ENCODE peak calls at places on chromosomes 2 and 18, in six cellular contexts. W is neural progenitor cell, E is pancreas, Z is right lobe of liver, M is heart right ventricle, Y is aorta. L is an unnamed sample.

GRCh38 chr2:156944871-156945270 is 312.6 kb upstream of the GALNT5 start:
- DNase-seq in Z (no peak), E (no peak), W (no peak), Y (no peak), M (no peak), L (no peak)

GRCh38 chr2:37615808-37616673 is 55.4 kb downstream of the CDC42EP3 start:
- DNase-seq in Z (peak; percentile 51), Y (peak; percentile 79), M (no peak), E (no peak), W (no peak), L (peak; percentile 45)

GRCh38 chr18:43665239-43665788 is 388.0 kb upstream of the SYT4 start:
- DNase-seq in W (no peak), Z (no peak), Y (no peak), E (no peak), M (no peak), L (no peak)

GRCh38 chr2:19355931-19356544 is 2.4 kb downstream of the OSR1 start:
- DNase-seq in M (no peak), E (no peak), Y (no peak), W (peak; percentile 32), Z (no peak), L (no peak)

GRCh38 chr2:46601328-46601963 is 122.1 kb downstream of the TMEM247 start:
- DNase-seq in Z (no peak), M (no peak), W (no peak), Y (no peak), E (no peak), L (no peak)

GRCh38 chr2:149080964-149081363 is 42.5 kb downstream of the LYPD6B start:
- DNase-seq in Y (no peak), Z (no peak), M (no peak), E (no peak), W (peak; percentile 54), L (no peak)

GRCh38 chr18:48553236-48553635 is 14.4 kb downstream of the CTIF start:
- DNase-seq in W (no peak), Z (no peak), M (no peak), E (no peak), Y (no peak), L (no peak)

GRCh38 chr2:174325932-174326879 is 8.5 kb upstream of the SP9 start:
- DNase-seq in E (peak; percentile 69), Z (no peak), W (peak; percentile 67), Y (peak; percentile 64), M (no peak), L (peak; percentile 64)

GRCh38 chr2:128412181-128412871 is 93.7 kb upstream of the HS6ST1 start:
- DNase-seq in Z (no peak), Y (no peak), M (no peak), E (no peak), W (no peak), L (no peak)

GRCh38 chr2:189142893-189143759 is 36.4 kb downstream of the COL5A2 start:
- DNase-seq in M (no peak), W (peak; percentile 76), E (no peak), Z (no peak), Y (no peak), L (no peak)

GRCh38 chr2:15905986-15906491 is 34.3 kb upstream of the MYCN start:
- DNase-seq in E (no peak), M (no peak), Y (no peak), W (no peak), Z (no peak), L (no peak)

GRCh38 chr2:37287966-37288365 is 36.7 kb downstream of the PRKD3 start:
- DNase-seq in Y (no peak), Z (no peak), M (no peak), W (peak; percentile 7), E (no peak), L (no peak)

GRCh38 chr2:104915107-104915793 is 61.3 kb downstream of the POU3F3 start:
- DNase-seq in M (no peak), W (no peak), Z (no peak), Y (no peak), E (no peak), L (no peak)

GRCh38 chr2:10452334-10452733 is 4.2 kb upstream of the ODC1 start:
- DNase-seq in Z (peak; percentile 88), E (peak; percentile 77), M (no peak), W (no peak), Y (no peak), L (no peak)

GRCh38 chr2:195805283-195805976 is 148.4 kb downstream of the SLC39A10 start:
- DNase-seq in W (no peak), Z (no peak), M (no peak), Y (no peak), E (no peak), L (no peak)

GRCh38 chr18:27608742-27609141 is 423.6 kb upstream of the CHST9 start:
- DNase-seq in M (no peak), W (no peak), Y (no peak), Z (no peak), E (no peak), L (no peak)

GRCh38 chr18:33697498-33697897 is 119.5 kb downstream of the ASXL3 start:
- DNase-seq in Z (no peak), W (no peak), Y (no peak), E (no peak), M (no peak), L (no peak)

GRCh38 chr2:75462714-75463113 is 98.0 kb downstream of the EVA1A start:
- DNase-seq in Y (no peak), E (no peak), M (no peak), W (peak; percentile 35), Z (no peak), L (no peak)

GRCh38 chr18:70423988-70424387 is 135.1 kb downstream of the SOCS6 start:
- DNase-seq in Y (no peak), E (no peak), M (no peak), W (peak; percentile 20), Z (no peak), L (no peak)

GRCh38 chr2:66596229-66596628 is 161.3 kb downstream of the MEIS1 start:
- DNase-seq in E (no peak), W (peak; percentile 11), Y (no peak), Z (no peak), M (no peak), L (no peak)

GRCh38 chr2:69308338-69308737 is 78.7 kb downstream of the GFPT1 start:
- DNase-seq in M (no peak), W (no peak), E (no peak), Z (no peak), Y (no peak), L (no peak)

GRCh38 chr2:132911726-132912724 is 242.0 kb upstream of the LYPD1 start:
- DNase-seq in Y (no peak), E (no peak), W (peak; percentile 47), Z (no peak), M (peak; percentile 6), L (peak; percentile 62)

GRCh38 chr2:9740382-9741040 is 102.8 kb upstream of the TAF1B start:
- DNase-seq in Y (no peak), E (no peak), Z (no peak), M (no peak), W (no peak), L (no peak)

GRCh38 chr2:217628061-217628460 is 374.7 kb downstream of the TNS1 start:
- DNase-seq in Y (no peak), Z (no peak), E (no peak), M (no peak), W (no peak), L (no peak)

GRCh38 chr2:177535968-177536514 is 143.5 kb downstream of the AGPS start:
- DNase-seq in Z (no peak), W (no peak), E (no peak), Y (no peak), M (no peak), L (no peak)

DNA sequence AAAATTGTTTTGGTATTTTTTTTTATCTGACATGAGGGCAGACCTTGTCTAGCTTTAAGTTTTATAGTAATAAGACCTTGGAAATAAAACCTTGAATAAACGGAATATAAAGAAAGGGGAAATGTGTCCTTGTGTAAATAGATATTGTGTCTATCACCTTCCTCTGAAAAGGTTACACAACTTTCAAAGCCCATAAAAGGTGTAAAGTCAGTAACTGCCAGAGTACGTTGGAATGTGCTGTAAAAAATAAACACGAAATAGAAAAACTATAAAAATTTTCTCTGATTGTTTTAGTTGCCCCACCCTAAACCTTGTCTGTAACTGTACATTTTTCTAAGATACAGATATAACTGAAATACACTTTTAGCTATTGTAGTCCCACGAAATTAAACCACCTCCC is 82.3 kb downstream of the ZEB2 start:
- DNase-seq in Z (no peak), E (no peak), W (no peak), Y (no peak), M (no peak), L (no peak)
- H3K27ac ChIP-seq in Z (no peak overlapping the region), E (no peak overlapping the region), W (no peak overlapping the region), Y (no peak overlapping the region), M (no peak overlapping the region), L (no peak overlapping the region)

DNA sequence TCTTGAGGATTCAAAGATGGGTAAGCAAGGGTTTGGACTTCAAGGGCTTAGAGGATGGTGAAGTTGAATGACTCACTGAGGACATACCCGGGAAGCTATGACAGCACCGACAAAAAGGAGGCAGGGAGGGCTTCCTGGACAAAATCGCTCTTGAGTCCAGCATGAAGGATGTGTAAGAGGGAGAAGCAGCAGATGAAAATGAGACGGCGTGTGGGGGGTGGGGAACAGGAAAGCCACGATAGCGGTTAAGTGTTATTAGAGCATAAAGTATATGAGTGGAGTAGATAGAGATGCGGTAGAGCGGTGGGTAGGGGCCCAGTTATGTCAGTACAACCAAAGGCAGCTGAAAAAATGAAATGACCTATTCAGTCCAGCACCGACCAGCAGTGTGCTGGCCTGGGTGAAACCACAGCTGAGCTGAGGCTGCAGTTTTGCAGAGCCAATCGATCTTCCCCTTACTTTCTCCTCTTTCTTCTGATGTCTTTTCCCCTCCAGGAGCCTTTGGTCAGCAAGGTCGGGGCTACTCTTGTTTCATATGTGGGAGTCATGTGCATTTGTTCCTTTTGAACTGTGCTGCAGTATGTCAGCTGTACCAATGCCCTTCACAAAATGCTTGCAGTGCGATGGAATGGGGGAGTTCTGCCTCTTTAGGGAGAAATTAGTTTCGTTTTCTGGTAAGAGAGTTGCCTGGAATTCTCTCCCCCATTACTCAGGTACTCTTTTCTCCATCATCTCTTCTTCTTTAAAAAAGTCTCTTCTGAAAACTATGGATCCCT is 2.0 kb upstream of the THUMPD2 start:
- DNase-seq in E (no peak), W (no peak), Y (no peak), Z (no peak), M (no peak), L (no peak)
- H3K4me3 ChIP-seq in E (no peak overlapping the region), W (no peak overlapping the region), Y (peak overlapping the region; percentile 13), Z (no peak overlapping the region), M (peak overlapping the region; percentile 33), L (no peak overlapping the region)

DNA sequence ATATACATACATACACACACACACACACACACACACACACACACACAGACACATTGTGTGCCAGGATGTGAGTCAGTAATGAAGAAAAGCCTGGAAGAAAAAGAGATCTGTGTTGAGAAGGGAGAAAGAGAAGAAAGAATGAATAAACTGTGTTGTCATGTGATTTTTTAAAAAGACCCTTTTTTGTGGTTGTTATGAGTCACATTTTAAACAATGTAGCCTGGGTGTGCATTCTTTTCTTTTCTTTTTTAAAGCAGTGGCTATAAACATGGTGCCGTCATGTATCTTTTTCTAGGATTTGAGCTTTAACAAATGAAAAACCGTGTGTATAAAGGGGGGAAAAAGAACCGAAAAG is 87.2 kb downstream of the NRP2 start:
- DNase-seq in E (no peak), Y (no peak), W (no peak), M (no peak), Z (no peak), L (no peak)
- H3K27ac ChIP-seq in E (no peak overlapping the region), Y (no peak overlapping the region), W (no peak overlapping the region), M (no peak overlapping the region), Z (no peak overlapping the region), L (no peak overlapping the region)

DNA sequence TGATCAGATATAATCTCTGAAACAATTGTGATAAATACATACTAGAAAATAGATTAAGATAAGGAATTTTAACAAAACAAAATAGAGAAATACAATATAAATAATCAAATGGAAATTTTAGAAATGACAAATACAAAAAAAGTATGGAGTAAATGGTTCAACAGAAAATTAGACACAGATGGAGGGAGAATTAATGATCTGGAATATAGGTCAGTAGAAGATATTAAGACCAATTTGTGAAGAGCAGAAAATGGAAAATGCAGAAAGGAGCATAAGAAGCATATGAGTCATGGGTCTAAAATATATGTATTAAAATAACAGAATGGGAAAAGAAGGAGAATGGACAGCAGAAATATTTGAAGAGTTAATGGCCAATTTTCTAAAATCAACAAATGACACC is 44.4 kb downstream of the FHOD3 start:
- DNase-seq in E (no peak), Z (no peak), W (no peak), M (no peak), Y (no peak), L (no peak)
- H3K4me3 ChIP-seq in E (no peak overlapping the region), Z (no peak overlapping the region), W (no peak overlapping the region), M (no peak overlapping the region), Y (no peak overlapping the region), L (no peak overlapping the region)